ENCODE peak calls at places on chromosomes 16 and 17, in six cellular contexts. M is upper lobe of right lung, U is transverse colon, B is NT2/D1, N is fibroblast of lung, V is OCI-LY7. Z is an unnamed sample.

GRCh38 chr17:7782237-7782636 is 51.8 kb upstream of the KDM6B start:
- DNase-seq in M (no peak), V (no peak), N (peak; percentile 73), U (no peak), B (no peak), Z (no peak)

GRCh38 chr16:86609661-86610060 is 31.3 kb downstream of the FOXL1 start:
- DNase-seq in V (no peak), N (no peak), M (no peak), U (no peak), B (no peak), Z (no peak)

GRCh38 chr17:48605991-48606891 is 1.5 kb upstream of the HOXB6 start:
- DNase-seq in V (no peak), N (no peak), U (no peak), B (no peak), M (no peak), Z (no peak)

GRCh38 chr17:9291912-9292562 is 270.7 kb downstream of the NTN1 start:
- DNase-seq in U (peak; percentile 43), V (peak; percentile 16), B (no peak), N (peak; percentile 31), M (no peak), Z (no peak)

GRCh38 chr16:79628501-79628975 is 28.0 kb upstream of the MAF start:
- DNase-seq in B (no peak), V (no peak), N (peak; percentile 78), U (no peak), M (no peak), Z (no peak)

GRCh38 chr16:31461201-31461920 is 2.1 kb downstream of the ARMC5 start:
- DNase-seq in B (no peak), M (peak; percentile 48), N (no peak), V (no peak), U (no peak), Z (no peak)

GRCh38 chr17:40448213-40448638 is 5.0 kb downstream of the IGFBP4 start:
- DNase-seq in B (no peak), M (no peak), V (no peak), N (peak; percentile 60), U (peak; percentile 54), Z (no peak)

GRCh38 chr16:48385272-48385953 is at the start of gene SIAH1:
- DNase-seq in M (peak; percentile 92), V (peak; percentile 91), B (peak; percentile 72), N (peak; percentile 75), U (peak; percentile 88), Z (peak; percentile 88)

GRCh38 chr16:4924593-4925378 is 12.2 kb downstream of the PPL start:
- DNase-seq in M (peak; percentile 90), U (peak; percentile 25), V (no peak), B (no peak), N (no peak), Z (no peak)

GRCh38 chr16:66845791-66846221 is 1.6 kb downstream of the CA7 start:
- DNase-seq in B (no peak), V (no peak), N (no peak), U (no peak), M (no peak), Z (no peak)

GRCh38 chr16:73095885-73096341 is 48.0 kb upstream of the ZFHX3 start:
- DNase-seq in V (no peak), B (no peak), N (no peak), U (no peak), M (no peak), Z (peak; percentile 90)

GRCh38 chr17:67733371-67733770 is 15.6 kb downstream of the NOL11 start:
- DNase-seq in M (no peak), V (no peak), U (no peak), B (peak; percentile 39), N (no peak), Z (peak; percentile 99)

GRCh38 chr16:70746040-70746707 is 54.8 kb downstream of the VAC14 start:
- DNase-seq in U (peak; percentile 67), N (peak; percentile 85), B (no peak), V (no peak), M (peak; percentile 88), Z (no peak)

GRCh38 chr17:72167593-72167992 is 46.8 kb downstream of the SOX9 start:
- DNase-seq in B (no peak), N (no peak), M (no peak), V (no peak), U (no peak), Z (no peak)

GRCh38 chr16:27252206-27252585 is 16.4 kb downstream of the NSMCE1 start:
- DNase-seq in B (no peak), U (no peak), N (no peak), M (no peak), V (no peak), Z (no peak)

GRCh38 chr17:68290268-68290954 is 516 bp downstream of the SLC16A6 start:
- DNase-seq in N (no peak), U (peak; percentile 54), V (peak; percentile 79), B (no peak), M (peak; percentile 77), Z (peak; percentile 56)

GRCh38 chr16:84930298-84931106 is 80.8 kb downstream of the ZDHHC7 start:
- DNase-seq in N (no peak), M (no peak), U (no peak), B (no peak), V (no peak), Z (no peak)

GRCh38 chr17:55161935-55162555 is 102.7 kb upstream of the HLF start:
- DNase-seq in N (peak; percentile 79), B (no peak), U (no peak), V (no peak), M (no peak), Z (no peak)

GRCh38 chr17:42848093-42848492 is 2.9 kb upstream of the AOC3 start:
- DNase-seq in V (no peak), B (no peak), M (no peak), N (no peak), U (no peak), Z (no peak)

GRCh38 chr16:21702259-21702658 is 38.5 kb downstream of the OTOA start:
- DNase-seq in M (no peak), B (no peak), N (no peak), V (no peak), U (no peak), Z (no peak)

GRCh38 chr16:21703156-21703555 is 39.4 kb downstream of the OTOA start:
- DNase-seq in V (no peak), N (no peak), U (no peak), B (no peak), M (no peak), Z (no peak)

GRCh38 chr16:21704266-21704665 is 40.5 kb downstream of the OTOA start:
- DNase-seq in U (no peak), N (no peak), B (no peak), V (no peak), M (no peak), Z (no peak)

GRCh38 chr16:21703589-21704174 is 39.9 kb downstream of the OTOA start:
- DNase-seq in M (no peak), U (no peak), V (no peak), N (no peak), B (no peak), Z (no peak)

DNA sequence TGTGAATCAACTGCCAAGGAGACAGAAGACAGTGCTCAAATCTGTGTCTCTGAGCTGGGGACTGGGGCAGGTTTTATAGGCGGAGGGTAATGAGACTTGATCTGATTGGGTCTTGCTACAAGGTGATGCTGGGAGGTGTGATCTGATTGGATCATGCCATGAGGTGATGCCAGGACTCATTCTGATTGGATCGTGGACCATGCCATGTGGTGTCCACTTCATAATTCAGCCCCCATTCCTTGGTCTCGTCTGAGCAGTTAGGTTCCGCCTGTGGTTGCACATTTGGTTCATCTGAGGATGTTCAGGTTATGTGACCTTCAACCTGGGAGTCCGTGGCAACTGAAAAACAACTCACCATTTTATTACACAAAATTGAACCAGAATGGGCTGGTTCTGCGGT is 41.0 kb downstream of the OTOA start:
- DNase-seq in M (no peak), B (no peak), N (no peak), U (no peak), V (no peak), Z (no peak)
- H3K4me3 ChIP-seq in M (no peak overlapping the region), B (no peak overlapping the region), N (no peak overlapping the region), U (no peak overlapping the region), V (no peak overlapping the region), Z (no peak overlapping the region)

GRCh38 chr16:88068476-88069396 is 117.5 kb downstream of the BANP start:
- DNase-seq in M (no peak), B (no peak), V (no peak), U (no peak), N (no peak), Z (no peak)

GRCh38 chr16:88069397-88070168 is 118.3 kb downstream of the BANP start:
- DNase-seq in U (peak; percentile 83), V (peak; percentile 98), B (no peak), M (no peak), N (no peak), Z (no peak)

GRCh38 chr16:88071908-88072307 is 120.7 kb downstream of the BANP start:
- DNase-seq in B (no peak), V (no peak), N (no peak), U (no peak), M (no peak), Z (no peak)

GRCh38 chr16:88070989-88071625 is 119.9 kb downstream of the BANP start:
- DNase-seq in B (no peak), U (no peak), V (no peak), N (no peak), M (no peak), Z (peak; percentile 2)

GRCh38 chr16:88070341-88070740 is 119.1 kb downstream of the BANP start:
- DNase-seq in V (no peak), B (no peak), M (no peak), N (no peak), U (no peak), Z (no peak)
- H3K4me1 ChIP-seq in V (peaks cover 29% of the 10 kb centered on the region), B (peaks cover 18% of the 10 kb centered on the region), M (no peaks in the 10 kb centered on the region), N (no peaks in the 10 kb centered on the region), U (no peaks in the 10 kb centered on the region), Z (no peaks in the 10 kb centered on the region)

DNA sequence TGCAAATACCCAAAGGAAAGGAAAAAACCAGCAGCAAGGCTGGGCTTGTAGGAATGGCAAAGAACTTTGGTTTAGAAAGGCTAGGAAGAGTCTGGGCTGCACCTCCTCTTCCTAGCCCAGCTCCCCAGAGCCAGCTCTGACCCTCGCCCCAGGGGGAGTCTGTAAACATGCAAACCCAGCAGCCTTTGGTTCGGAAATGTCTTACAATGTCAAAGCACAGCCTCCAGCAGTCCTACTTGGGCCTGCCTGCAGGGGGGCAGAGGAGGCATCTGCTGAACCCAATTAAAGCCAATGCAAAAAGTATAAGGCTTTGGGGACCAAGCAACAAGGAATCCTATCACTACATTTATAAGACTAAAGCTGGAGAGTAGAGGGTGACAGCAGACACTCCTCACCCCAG is 5.0 kb upstream of the FTSJ3 start:
- DNase-seq in M (no peak), V (no peak), N (no peak), U (no peak), B (no peak), Z (no peak)
- H3K36me3 ChIP-seq in M (peaks cover 88% of the 10 kb centered on the region), V (peaks cover 97% of the 10 kb centered on the region), N (peaks cover 40% of the 10 kb centered on the region), U (no peaks in the 10 kb centered on the region), B (peaks cover 96% of the 10 kb centered on the region), Z (peaks cover 82% of the 10 kb centered on the region)

GRCh38 chr17:43951750-43952149 is 2.0 kb downstream of the PYY start:
- DNase-seq in B (no peak), M (no peak), V (no peak), U (no peak), N (no peak), Z (no peak)

GRCh38 chr17:43952724-43953666 is 745 bp downstream of the PYY start:
- DNase-seq in N (no peak), V (no peak), M (no peak), B (peak; percentile 74), U (no peak), Z (no peak)

GRCh38 chr17:43952351-43952723 is 1.4 kb downstream of the PYY start:
- DNase-seq in V (no peak), U (no peak), N (no peak), M (no peak), B (no peak), Z (no peak)

GRCh38 chr17:43956222-43956621 is 2.5 kb upstream of the PYY start:
- DNase-seq in U (no peak), M (no peak), V (no peak), N (no peak), B (no peak), Z (no peak)

GRCh38 chr17:43953746-43954145 is at the start of gene PYY:
- DNase-seq in N (no peak), M (no peak), U (no peak), V (no peak), B (no peak), Z (no peak)
- H3K4me3 ChIP-seq in N (no peak within 1 kb of the TSS), M (no peak within 1 kb of the TSS), U (no peak within 1 kb of the TSS), V (no peak within 1 kb of the TSS), B (peak within 1 kb of the TSS; percentile 68), Z (no peak within 1 kb of the TSS)

Z was measured in HAP-1.